ENCODE peak calls at places on chromosomes 7 and 10, in seven cellular contexts. One of them, this sample, is unnamed.

GRCh38 chr7:116113310-116113709 is 82.7 kb upstream of the TFEC start:
- DNase-seq in T-helper 2 cell: no peak
- DNase-seq in right lobe of liver: no peak
- DNase-seq in iris pigment epithelial cell: no peak
- DNase-seq in psoas muscle: no peak
- DNase-seq in SW 1271: no peak
- DNase-seq in stimulated activated CD4-positive, alpha-beta T cell treated with anti-CD3 and anti-CD28 coated beads, Interleukin-12 subunit alpha, Interleukin-12 subunit beta, amount 100 ng/mL, for 4 hours: no peak
- DNase-seq in this sample: no peak

GRCh38 chr7:8500286-8500685 is 66.9 kb downstream of the NXPH1 start:
- DNase-seq in T-helper 2 cell: no peak
- DNase-seq in right lobe of liver: no peak
- DNase-seq in iris pigment epithelial cell: no peak
- DNase-seq in psoas muscle: no peak
- DNase-seq in SW 1271: no peak
- DNase-seq in stimulated activated CD4-positive, alpha-beta T cell treated with anti-CD3 and anti-CD28 coated beads, Interleukin-12 subunit alpha, Interleukin-12 subunit beta, amount 100 ng/mL, for 4 hours: no peak
- DNase-seq in this sample: no peak

GRCh38 chr10:91391915-91392314 is 18.2 kb upstream of the HECTD2 start:
- DNase-seq in T-helper 2 cell: no peak
- DNase-seq in right lobe of liver: no peak
- DNase-seq in iris pigment epithelial cell: no peak
- DNase-seq in psoas muscle: no peak
- DNase-seq in SW 1271: no peak
- DNase-seq in stimulated activated CD4-positive, alpha-beta T cell treated with anti-CD3 and anti-CD28 coated beads, Interleukin-12 subunit alpha, Interleukin-12 subunit beta, amount 100 ng/mL, for 4 hours: no peak
- DNase-seq in this sample: peak; percentile 28

GRCh38 chr10:125225051-125225450 is 64.7 kb upstream of the CTBP2 start:
- DNase-seq in T-helper 2 cell: no peak
- DNase-seq in right lobe of liver: no peak
- DNase-seq in iris pigment epithelial cell: no peak
- DNase-seq in psoas muscle: no peak
- DNase-seq in SW 1271: no peak
- DNase-seq in stimulated activated CD4-positive, alpha-beta T cell treated with anti-CD3 and anti-CD28 coated beads, Interleukin-12 subunit alpha, Interleukin-12 subunit beta, amount 100 ng/mL, for 4 hours: no peak
- DNase-seq in this sample: no peak

GRCh38 chr10:116353817-116354216 is 29.6 kb downstream of the CCDC172 start:
- DNase-seq in T-helper 2 cell: no peak
- DNase-seq in right lobe of liver: no peak
- DNase-seq in iris pigment epithelial cell: no peak
- DNase-seq in psoas muscle: no peak
- DNase-seq in SW 1271: no peak
- DNase-seq in stimulated activated CD4-positive, alpha-beta T cell treated with anti-CD3 and anti-CD28 coated beads, Interleukin-12 subunit alpha, Interleukin-12 subunit beta, amount 100 ng/mL, for 4 hours: no peak
- DNase-seq in this sample: no peak

GRCh38 chr7:135291809-135292253 is 58.2 kb downstream of the STRA8 start:
- DNase-seq in T-helper 2 cell: no peak
- DNase-seq in right lobe of liver: no peak
- DNase-seq in iris pigment epithelial cell: peak; percentile 84
- DNase-seq in psoas muscle: no peak
- DNase-seq in SW 1271: no peak
- DNase-seq in stimulated activated CD4-positive, alpha-beta T cell treated with anti-CD3 and anti-CD28 coated beads, Interleukin-12 subunit alpha, Interleukin-12 subunit beta, amount 100 ng/mL, for 4 hours: no peak
- DNase-seq in this sample: no peak

GRCh38 chr10:6174201-6174874 is 28.4 kb upstream of the PFKFB3 start:
- DNase-seq in T-helper 2 cell: no peak
- DNase-seq in right lobe of liver: peak; percentile 62
- DNase-seq in iris pigment epithelial cell: no peak
- DNase-seq in psoas muscle: peak; percentile 68
- DNase-seq in SW 1271: no peak
- DNase-seq in stimulated activated CD4-positive, alpha-beta T cell treated with anti-CD3 and anti-CD28 coated beads, Interleukin-12 subunit alpha, Interleukin-12 subunit beta, amount 100 ng/mL, for 4 hours: no peak
- DNase-seq in this sample: no peak

GRCh38 chr10:125811251-125811650 is 11.8 kb downstream of the UROS start:
- DNase-seq in T-helper 2 cell: no peak
- DNase-seq in right lobe of liver: no peak
- DNase-seq in iris pigment epithelial cell: no peak
- DNase-seq in psoas muscle: no peak
- DNase-seq in SW 1271: no peak
- DNase-seq in stimulated activated CD4-positive, alpha-beta T cell treated with anti-CD3 and anti-CD28 coated beads, Interleukin-12 subunit alpha, Interleukin-12 subunit beta, amount 100 ng/mL, for 4 hours: no peak
- DNase-seq in this sample: no peak

GRCh38 chr10:95655571-95656290 is 780 bp downstream of the ALDH18A1 start:
- DNase-seq in T-helper 2 cell: peak; percentile 4
- DNase-seq in right lobe of liver: no peak
- DNase-seq in iris pigment epithelial cell: peak; percentile 59
- DNase-seq in psoas muscle: no peak
- DNase-seq in SW 1271: no peak
- DNase-seq in stimulated activated CD4-positive, alpha-beta T cell treated with anti-CD3 and anti-CD28 coated beads, Interleukin-12 subunit alpha, Interleukin-12 subunit beta, amount 100 ng/mL, for 4 hours: no peak
- DNase-seq in this sample: no peak

GRCh38 chr7:31111109-31111451 is 59.0 kb downstream of the ADCYAP1R1 start:
- DNase-seq in T-helper 2 cell: no peak
- DNase-seq in right lobe of liver: no peak
- DNase-seq in iris pigment epithelial cell: no peak
- DNase-seq in psoas muscle: no peak
- DNase-seq in SW 1271: no peak
- DNase-seq in stimulated activated CD4-positive, alpha-beta T cell treated with anti-CD3 and anti-CD28 coated beads, Interleukin-12 subunit alpha, Interleukin-12 subunit beta, amount 100 ng/mL, for 4 hours: no peak
- DNase-seq in this sample: no peak

GRCh38 chr10:11887381-11888227 is 64.4 kb downstream of the PROSER2 start:
- DNase-seq in T-helper 2 cell: no peak
- DNase-seq in right lobe of liver: no peak
- DNase-seq in iris pigment epithelial cell: no peak
- DNase-seq in psoas muscle: no peak
- DNase-seq in SW 1271: no peak
- DNase-seq in stimulated activated CD4-positive, alpha-beta T cell treated with anti-CD3 and anti-CD28 coated beads, Interleukin-12 subunit alpha, Interleukin-12 subunit beta, amount 100 ng/mL, for 4 hours: no peak
- DNase-seq in this sample: no peak

GRCh38 chr7:76202666-76203030 is 952 bp downstream of the SRRM3 start:
- DNase-seq in T-helper 2 cell: no peak
- DNase-seq in right lobe of liver: no peak
- DNase-seq in iris pigment epithelial cell: no peak
- DNase-seq in psoas muscle: no peak
- DNase-seq in SW 1271: no peak
- DNase-seq in stimulated activated CD4-positive, alpha-beta T cell treated with anti-CD3 and anti-CD28 coated beads, Interleukin-12 subunit alpha, Interleukin-12 subunit beta, amount 100 ng/mL, for 4 hours: no peak
- DNase-seq in this sample: no peak

GRCh38 chr10:96025566-96025965 is 17.8 kb upstream of the CCNJ start:
- DNase-seq in T-helper 2 cell: no peak
- DNase-seq in right lobe of liver: no peak
- DNase-seq in iris pigment epithelial cell: peak; percentile 12
- DNase-seq in psoas muscle: no peak
- DNase-seq in SW 1271: peak; percentile 3
- DNase-seq in stimulated activated CD4-positive, alpha-beta T cell treated with anti-CD3 and anti-CD28 coated beads, Interleukin-12 subunit alpha, Interleukin-12 subunit beta, amount 100 ng/mL, for 4 hours: no peak
- DNase-seq in this sample: no peak

GRCh38 chr10:35639651-35640311 is 2.3 kb downstream of the FZD8 start:
- DNase-seq in T-helper 2 cell: no peak
- DNase-seq in right lobe of liver: peak; percentile 57
- DNase-seq in iris pigment epithelial cell: peak; percentile 47
- DNase-seq in psoas muscle: peak; percentile 32
- DNase-seq in SW 1271: peak; percentile 39
- DNase-seq in stimulated activated CD4-positive, alpha-beta T cell treated with anti-CD3 and anti-CD28 coated beads, Interleukin-12 subunit alpha, Interleukin-12 subunit beta, amount 100 ng/mL, for 4 hours: no peak
- DNase-seq in this sample: no peak

GRCh38 chr10:8088504-8088903 is 34.0 kb downstream of the GATA3 start:
- DNase-seq in T-helper 2 cell: no peak
- DNase-seq in right lobe of liver: no peak
- DNase-seq in iris pigment epithelial cell: no peak
- DNase-seq in psoas muscle: no peak
- DNase-seq in SW 1271: no peak
- DNase-seq in stimulated activated CD4-positive, alpha-beta T cell treated with anti-CD3 and anti-CD28 coated beads, Interleukin-12 subunit alpha, Interleukin-12 subunit beta, amount 100 ng/mL, for 4 hours: no peak
- DNase-seq in this sample: no peak